ENCODE peak calls at places on chromosomes 16 and 17, in five cellular contexts. W is PC-3, O is lower lobe of right lung, C is ovary, H is cardiac muscle cell. E is an unnamed sample. For H3K4me1, the result is how much of the 10 kb centered on the place peaks cover.

GRCh38 chr17:688100-688989 is 26.3 kb downstream of the VPS53 start:
- DNase-seq in W (no peak), H (peak), O (no peak), C (no peak), E (no peak)

GRCh38 chr16:12287796-12288536 is 311.4 kb downstream of the SNX29 start:
- DNase-seq in H (no peak), C (no peak), O (no peak), W (no peak), E (no peak)

GRCh38 chr16:50699345-50700159 is 6.1 kb downstream of the NOD2 start:
- DNase-seq in O (no peak), C (no peak), W (peak), H (peak), E (no peak)

GRCh38 chr17:7479389-7480192 is at the start of gene ZBTB4:
- DNase-seq in C (peak), H (peak), O (peak), W (peak), E (peak)

GRCh38 chr16:2700786-2701185 is 18.5 kb downstream of the KCTD5 start:
- DNase-seq in H (no peak), C (no peak), O (no peak), W (no peak), E (no peak)

GRCh38 chr17:2416010-2416734 is 15.3 kb upstream of the MNT start:
- DNase-seq in W (peak), O (peak), C (peak), H (peak), E (peak)

GRCh38 chr16:70683146-70683944 is 2.5 kb downstream of the MTSS2 start:
- DNase-seq in O (no peak), W (no peak), H (no peak), C (peak), E (no peak)

GRCh38 chr17:51537996-51538550 is 277.7 kb downstream of the UTP18 start:
- DNase-seq in H (no peak), O (no peak), W (no peak), C (no peak), E (no peak)

GRCh38 chr17:16052486-16052885 is 52.9 kb downstream of the TTC19 start:
- DNase-seq in C (no peak), H (peak), O (no peak), W (no peak), E (no peak)

GRCh38 chr17:3748576-3748975 is 24.9 kb downstream of the HASPIN start:
- DNase-seq in O (no peak), C (no peak), W (no peak), H (no peak), E (no peak)

GRCh38 chr16:68072038-68072695 is 13.0 kb upstream of the NFATC3 start:
- DNase-seq in W (peak), O (no peak), H (no peak), C (peak), E (no peak)
- H3K4me1 ChIP-seq in W (under half), O (under half), H (under half), C (under half), E (under half)

GRCh38 chr17:10352866-10353265 is 19.9 kb downstream of the MYH13 start:
- DNase-seq in H (no peak), O (no peak), W (no peak), C (no peak), E (no peak)

GRCh38 chr17:10349403-10349802 is 23.4 kb downstream of the MYH13 start:
- DNase-seq in H (peak), W (no peak), O (no peak), C (no peak), E (no peak)
- TF ChIP-seq CTCF in H (peak), W (no peak), O (peak), C (no peak), E (no peak)

DNA sequence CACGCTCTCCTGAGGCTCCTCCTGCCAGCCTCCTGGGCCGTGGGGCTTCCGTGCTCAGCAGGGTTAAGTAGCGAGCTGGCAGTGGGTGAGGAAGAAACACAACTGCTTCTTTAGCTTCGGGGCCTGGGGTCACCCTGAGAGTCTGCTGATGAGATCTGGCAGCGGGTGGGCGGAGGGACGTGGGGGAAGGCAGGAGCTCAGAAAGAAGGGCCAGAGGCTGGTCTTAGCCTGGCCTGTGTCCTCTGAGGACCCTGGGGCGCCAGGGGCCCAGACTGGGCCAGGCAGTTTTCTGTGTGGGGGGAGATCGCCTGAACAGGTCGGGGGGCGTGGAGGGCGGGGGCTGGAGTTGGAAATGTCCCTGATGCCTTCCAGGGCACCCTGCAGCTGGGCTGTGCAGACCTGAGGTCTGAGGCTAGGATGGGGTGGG is 97.8 kb upstream of the GSE1 start:
- DNase-seq in H (no peak), O (no peak), W (no peak), C (no peak), E (no peak)
- H3K4me3 ChIP-seq in H (no peak), O (no peak), W (peak), C (no peak), E (peak)

GRCh38 chr17:62823111-62823895 is 15.2 kb upstream of the MARCHF10 start:
- DNase-seq in O (no peak), H (peak), W (peak), C (no peak), E (no peak)

GRCh38 chr17:62824290-62825135 is 16.4 kb upstream of the MARCHF10 start:
- DNase-seq in O (no peak), H (peak), W (peak), C (no peak), E (no peak)

GRCh38 chr17:62827722-62828498 is 19.8 kb upstream of the MARCHF10 start:
- DNase-seq in C (no peak), O (no peak), W (peak), H (peak), E (no peak)

GRCh38 chr17:62826956-62827355 is 18.8 kb upstream of the MARCHF10 start:
- DNase-seq in W (no peak), H (no peak), C (no peak), O (no peak), E (no peak)

DNA sequence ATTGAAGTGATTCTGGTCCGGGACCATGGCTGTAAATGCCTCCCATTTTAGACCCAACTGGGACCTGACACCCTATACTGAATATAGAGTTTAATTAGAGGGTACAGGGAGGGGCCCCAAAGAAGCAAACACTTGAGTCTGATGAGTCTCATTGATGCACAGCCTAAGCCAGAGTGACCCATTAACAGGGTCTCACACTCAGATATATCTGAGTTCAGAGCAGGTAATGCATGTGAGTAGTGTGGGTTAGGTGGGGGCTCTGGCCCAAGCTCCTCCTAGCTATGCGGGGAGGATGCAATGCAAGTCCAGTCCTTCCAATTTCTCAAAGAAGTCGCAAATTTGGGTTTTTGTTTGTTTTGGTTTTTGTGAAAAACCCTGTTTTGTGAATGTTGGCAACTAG is 17.1 kb upstream of the MARCHF10 start:
- DNase-seq in C (no peak), H (no peak), W (no peak), O (no peak), E (no peak)
- H3K4me1 ChIP-seq in C (under half), H (under half), W (under half), O (under half), E (under half)

DNA sequence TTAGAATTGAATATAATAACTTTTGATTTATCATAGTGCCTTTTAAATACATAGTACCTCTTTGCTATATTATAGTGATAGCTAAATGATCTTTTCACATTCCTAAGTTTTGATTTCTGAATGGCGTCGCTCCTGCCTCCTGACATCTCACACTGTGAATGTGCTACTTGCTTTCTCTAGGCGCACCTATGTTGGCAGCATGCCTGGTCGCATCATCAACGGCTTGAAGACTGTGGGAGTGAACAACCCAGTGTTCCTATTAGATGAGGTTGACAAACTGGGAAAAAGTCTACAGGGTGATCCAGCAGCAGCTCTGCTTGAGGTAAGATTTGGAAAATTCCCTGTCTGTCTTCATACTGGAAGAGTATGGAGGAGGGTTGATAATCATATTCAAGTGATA is 29.8 kb upstream of the ABCC11 start:
- DNase-seq in H (no peak), W (no peak), C (peak), O (no peak), E (no peak)
- TF ChIP-seq CTCF in H (no peak), W (no peak), C (no peak), O (no peak), E (no peak)

DNA sequence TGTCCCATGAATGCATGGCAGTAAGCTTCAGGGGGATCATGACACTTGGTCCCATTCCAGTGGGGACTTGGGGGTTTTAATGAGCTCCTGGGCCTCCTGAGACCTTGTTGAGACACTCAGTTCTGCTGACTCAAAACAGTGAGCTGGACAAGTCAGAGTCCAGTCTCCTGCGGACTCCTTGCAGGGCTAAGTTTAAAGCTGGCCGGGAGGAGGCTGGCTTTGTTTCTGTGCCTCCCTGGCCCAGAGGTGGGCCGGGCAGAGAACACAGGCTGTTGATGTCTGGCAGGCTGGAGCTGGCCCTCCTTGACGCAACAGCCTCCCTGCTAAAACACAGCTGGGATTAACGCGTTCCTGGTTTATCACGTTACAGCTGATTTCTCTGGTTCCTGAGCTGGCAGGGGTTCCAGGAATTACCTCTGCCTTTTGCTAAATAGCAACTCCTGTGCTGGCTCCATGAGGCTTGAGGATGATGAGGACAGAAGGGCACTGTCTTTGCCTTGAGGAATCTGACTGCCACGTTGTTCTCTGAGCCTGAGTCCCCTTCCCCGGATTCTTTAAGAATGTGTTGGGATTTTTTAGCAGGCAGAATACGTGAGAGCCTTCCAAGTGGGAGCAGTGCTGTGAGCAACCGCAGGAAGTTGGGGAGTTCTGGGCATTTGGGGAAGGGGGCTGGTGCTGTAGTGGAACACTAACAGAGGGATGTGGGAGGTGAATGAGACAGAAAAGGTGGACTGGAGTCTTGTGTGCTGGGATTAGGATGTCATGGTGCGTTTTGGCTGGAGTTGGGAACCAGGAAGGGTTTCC is 2.0 kb downstream of the GPT2 start:
- DNase-seq in W (no peak), C (peak), O (no peak), H (peak), E (peak)
- H3K4me3 ChIP-seq in W (peak), C (no peak), O (no peak), H (no peak), E (peak)